ENCODE peak calls at places on chromosomes 12 and 14, in four cellular contexts. One of them, this sample, is unnamed.

GRCh38 chr12:5985471-5985870 is 40.4 kb upstream of the ANO2 start:
- DNase-seq in cardiac muscle cell: no peak
- DNase-seq in DND-41: no peak
- DNase-seq in esophagus squamous epithelium: no peak
- DNase-seq in this sample: no peak

GRCh38 chr14:54127526-54127925 is 170.9 kb upstream of the BMP4 start:
- DNase-seq in cardiac muscle cell: no peak
- DNase-seq in DND-41: no peak
- DNase-seq in esophagus squamous epithelium: no peak
- DNase-seq in this sample: no peak

GRCh38 chr12:27772328-27773049 is 7.5 kb upstream of the KLHL42 start:
- DNase-seq in cardiac muscle cell: no peak
- DNase-seq in DND-41: no peak
- DNase-seq in esophagus squamous epithelium: no peak
- DNase-seq in this sample: no peak

GRCh38 chr12:89384050-89384749 is 31.9 kb upstream of the DUSP6 start:
- DNase-seq in cardiac muscle cell: peak; percentile 36
- DNase-seq in DND-41: no peak
- DNase-seq in esophagus squamous epithelium: no peak
- DNase-seq in this sample: peak; percentile 8

GRCh38 chr14:53035336-53035735 is 84.5 kb upstream of the FERMT2 start:
- DNase-seq in cardiac muscle cell: no peak
- DNase-seq in DND-41: no peak
- DNase-seq in esophagus squamous epithelium: no peak
- DNase-seq in this sample: no peak

GRCh38 chr12:87320724-87321123 is 708.5 kb downstream of the C12orf50 start:
- DNase-seq in cardiac muscle cell: no peak
- DNase-seq in DND-41: no peak
- DNase-seq in esophagus squamous epithelium: no peak
- DNase-seq in this sample: no peak

GRCh38 chr14:106318700-106319099 is 792.3 kb downstream of the TMEM121 start:
- DNase-seq in cardiac muscle cell: no peak
- DNase-seq in DND-41: peak; percentile 85
- DNase-seq in esophagus squamous epithelium: no peak
- DNase-seq in this sample: no peak

GRCh38 chr14:104276435-104276834 is 138.0 kb downstream of the KIF26A start:
- DNase-seq in cardiac muscle cell: no peak
- DNase-seq in DND-41: no peak
- DNase-seq in esophagus squamous epithelium: no peak
- DNase-seq in this sample: peak; percentile 4

GRCh38 chr12:66063976-66064375 is 66.6 kb downstream of the LLPH start:
- DNase-seq in cardiac muscle cell: no peak
- DNase-seq in DND-41: no peak
- DNase-seq in esophagus squamous epithelium: no peak
- DNase-seq in this sample: no peak

GRCh38 chr12:54294152-54294913 is 6.5 kb downstream of the NFE2 start:
- DNase-seq in cardiac muscle cell: peak; percentile 31
- DNase-seq in DND-41: peak; percentile 69
- DNase-seq in esophagus squamous epithelium: no peak
- DNase-seq in this sample: peak; percentile 63

GRCh38 chr12:68189766-68190700 is 30.5 kb upstream of the IFNG start:
- DNase-seq in cardiac muscle cell: no peak
- DNase-seq in DND-41: peak; percentile 43
- DNase-seq in esophagus squamous epithelium: no peak
- DNase-seq in this sample: no peak

GRCh38 chr14:79544671-79545070 is 666.6 kb downstream of the DIO2 start:
- DNase-seq in cardiac muscle cell: no peak
- DNase-seq in DND-41: no peak
- DNase-seq in esophagus squamous epithelium: no peak
- DNase-seq in this sample: no peak

GRCh38 chr14:90276627-90277367 is 20.4 kb downstream of the PSMC1 start:
- DNase-seq in cardiac muscle cell: no peak
- DNase-seq in DND-41: no peak
- DNase-seq in esophagus squamous epithelium: no peak
- DNase-seq in this sample: peak; percentile 31

GRCh38 chr12:113678222-113678621 is 206.6 kb upstream of the LHX5 start:
- DNase-seq in cardiac muscle cell: no peak
- DNase-seq in DND-41: no peak
- DNase-seq in esophagus squamous epithelium: no peak
- DNase-seq in this sample: no peak

GRCh38 chr14:92241966-92242365 is 81.0 kb upstream of the SLC24A4 start:
- DNase-seq in cardiac muscle cell: no peak
- DNase-seq in DND-41: no peak
- DNase-seq in esophagus squamous epithelium: no peak
- DNase-seq in this sample: no peak

GRCh38 chr12:79364197-79364596 is 326.6 kb downstream of the PAWR start:
- DNase-seq in cardiac muscle cell: no peak
- DNase-seq in DND-41: no peak
- DNase-seq in esophagus squamous epithelium: no peak
- DNase-seq in this sample: no peak

GRCh38 chr12:128813392-128813791 is 10.4 kb downstream of the SLC15A4 start:
- DNase-seq in cardiac muscle cell: no peak
- DNase-seq in DND-41: no peak
- DNase-seq in esophagus squamous epithelium: no peak
- DNase-seq in this sample: no peak

GRCh38 chr12:122412851-122413433 is 9.5 kb downstream of the CLIP1 start:
- DNase-seq in cardiac muscle cell: no peak
- DNase-seq in DND-41: no peak
- DNase-seq in esophagus squamous epithelium: no peak
- DNase-seq in this sample: no peak

GRCh38 chr14:52355016-52355430 is 40.9 kb downstream of the PTGER2 start:
- DNase-seq in cardiac muscle cell: no peak
- DNase-seq in DND-41: peak; percentile 37
- DNase-seq in esophagus squamous epithelium: no peak
- DNase-seq in this sample: no peak

GRCh38 chr14:82094819-82095218 is 561.2 kb upstream of the SEL1L start:
- DNase-seq in cardiac muscle cell: no peak
- DNase-seq in DND-41: no peak
- DNase-seq in esophagus squamous epithelium: no peak
- DNase-seq in this sample: no peak

GRCh38 chr12:26295001-26295400 is 99.6 kb downstream of the SSPN start:
- DNase-seq in cardiac muscle cell: no peak
- DNase-seq in DND-41: no peak
- DNase-seq in esophagus squamous epithelium: no peak
- DNase-seq in this sample: no peak

GRCh38 chr12:102486153-102486552 is 5.8 kb upstream of the IGF1 start:
- DNase-seq in cardiac muscle cell: no peak
- DNase-seq in DND-41: no peak
- DNase-seq in esophagus squamous epithelium: no peak
- DNase-seq in this sample: no peak

GRCh38 chr14:51094901-51095853 is at the start of gene TRIM9:
- DNase-seq in cardiac muscle cell: peak; percentile 99
- DNase-seq in DND-41: peak; percentile 97
- DNase-seq in esophagus squamous epithelium: peak; percentile 61
- DNase-seq in this sample: peak; percentile 99

GRCh38 chr14:51285102-51285501 is 45.1 kb downstream of the TMX1 start:
- DNase-seq in cardiac muscle cell: no peak
- DNase-seq in DND-41: no peak
- DNase-seq in esophagus squamous epithelium: no peak
- DNase-seq in this sample: no peak

GRCh38 chr14:106390947-106391346 is 864.6 kb downstream of the TMEM121 start:
- DNase-seq in cardiac muscle cell: no peak
- DNase-seq in DND-41: no peak
- DNase-seq in esophagus squamous epithelium: no peak
- DNase-seq in this sample: no peak

GRCh38 chr14:106808458-106808857 is 1282.1 kb downstream of the TMEM121 start:
- DNase-seq in cardiac muscle cell: no peak
- DNase-seq in DND-41: no peak
- DNase-seq in esophagus squamous epithelium: no peak
- DNase-seq in this sample: no peak

GRCh38 chr14:99264691-99265090 is 7.3 kb downstream of the BCL11B start:
- DNase-seq in cardiac muscle cell: no peak
- DNase-seq in DND-41: no peak
- DNase-seq in esophagus squamous epithelium: no peak
- DNase-seq in this sample: no peak

GRCh38 chr14:71133296-71133695 is 226.0 kb downstream of the PCNX1 start:
- DNase-seq in cardiac muscle cell: no peak
- DNase-seq in DND-41: no peak
- DNase-seq in esophagus squamous epithelium: no peak
- DNase-seq in this sample: no peak

GRCh38 chr14:77151245-77151644 is 9.7 kb upstream of the ZDHHC22 start:
- DNase-seq in cardiac muscle cell: peak; percentile 43
- DNase-seq in DND-41: peak; percentile 22
- DNase-seq in esophagus squamous epithelium: no peak
- DNase-seq in this sample: peak; percentile 67

DNA sequence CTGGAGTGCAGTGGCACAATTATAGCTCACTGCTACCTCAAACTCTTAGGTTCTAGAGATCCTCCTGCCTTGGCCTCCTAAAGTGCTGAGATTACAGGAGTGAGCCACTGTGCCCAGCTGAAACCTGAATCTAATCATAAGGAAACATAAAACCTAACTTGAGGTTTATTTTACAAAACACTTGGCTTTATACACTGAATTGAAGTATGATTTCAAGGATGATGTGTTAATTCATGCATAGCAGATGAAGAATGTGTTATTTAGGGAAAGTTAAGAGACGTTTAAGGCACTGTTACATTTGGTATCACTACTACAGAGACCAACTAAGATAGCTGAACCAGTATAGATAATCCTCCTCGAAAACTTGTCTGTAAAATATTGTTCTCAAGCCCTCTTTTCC is 6.4 kb downstream of the DICER1 start:
- DNase-seq in cardiac muscle cell: no peak
- DNase-seq in DND-41: no peak
- DNase-seq in esophagus squamous epithelium: no peak
- DNase-seq in this sample: no peak
- H3K4me1 ChIP-seq in cardiac muscle cell: peaks cover 13% of the 10 kb centered on the region
- H3K4me1 ChIP-seq in DND-41: peaks cover 20% of the 10 kb centered on the region
- H3K4me1 ChIP-seq in esophagus squamous epithelium: peaks cover 98% of the 10 kb centered on the region
- H3K4me1 ChIP-seq in this sample: no peaks in the 10 kb centered on the region

DNA sequence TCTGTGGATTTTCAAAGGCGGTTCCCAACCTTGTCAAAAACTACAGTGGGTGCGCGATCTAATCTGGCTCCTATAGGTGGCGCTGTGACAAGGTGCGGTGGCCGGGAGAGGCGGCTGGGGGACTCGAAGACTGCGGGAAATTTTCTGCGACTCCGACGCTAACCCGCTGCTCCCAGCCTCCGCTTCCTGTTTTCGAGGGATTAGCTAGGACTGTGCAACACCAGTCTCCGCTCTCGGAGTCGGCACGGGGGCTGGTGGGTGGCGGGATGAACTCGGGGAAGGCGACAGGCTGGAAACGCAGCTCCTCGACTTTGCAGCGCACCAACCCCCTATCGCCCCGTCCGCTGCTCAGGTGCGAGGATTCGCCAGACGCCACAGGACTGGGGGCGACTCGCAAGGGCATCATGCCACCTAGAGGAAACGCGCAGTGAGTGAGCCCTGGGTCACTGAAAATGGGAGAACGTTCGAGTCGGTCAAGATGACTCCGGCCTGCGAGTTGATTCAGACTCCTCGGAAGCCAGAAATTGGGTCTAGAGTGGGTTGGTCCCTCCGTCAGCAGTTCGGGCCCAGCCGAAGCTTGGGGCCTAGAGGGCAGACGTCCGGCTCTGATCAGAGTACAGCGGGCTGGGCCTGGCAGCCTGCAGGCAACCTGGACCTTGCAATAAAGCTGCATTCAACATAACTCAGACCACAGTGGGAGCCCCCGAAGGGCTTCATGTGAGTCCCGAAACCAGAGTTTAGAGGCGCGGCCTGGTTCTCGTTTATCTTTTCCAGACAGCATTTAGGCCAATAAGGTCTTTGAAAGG is 5.5 kb upstream of the PAX9 start:
- DNase-seq in cardiac muscle cell: peak; percentile 79
- DNase-seq in DND-41: no peak
- DNase-seq in esophagus squamous epithelium: no peak
- DNase-seq in this sample: peak; percentile 50
- H3K27me3 ChIP-seq in cardiac muscle cell: peaks cover 100% of the 10 kb centered on the region
- H3K27me3 ChIP-seq in DND-41: no peaks in the 10 kb centered on the region
- H3K27me3 ChIP-seq in esophagus squamous epithelium: peaks cover 31% of the 10 kb centered on the region
- H3K27me3 ChIP-seq in this sample: peaks cover 89% of the 10 kb centered on the region

GRCh38 chr12:1662761-1663439 is 28.0 kb upstream of the ADIPOR2 start:
- DNase-seq in cardiac muscle cell: peak; percentile 65
- DNase-seq in DND-41: no peak
- DNase-seq in esophagus squamous epithelium: no peak
- DNase-seq in this sample: no peak
- TF ChIP-seq CTCF in cardiac muscle cell: peak; percentile 58
- TF ChIP-seq CTCF in DND-41: no peak
- TF ChIP-seq CTCF in esophagus squamous epithelium: peak; percentile 67
- TF ChIP-seq CTCF in this sample: no peak

GRCh38 chr12:124784871-124785572 is 78.6 kb downstream of the SCARB1 start:
- DNase-seq in cardiac muscle cell: no peak
- DNase-seq in DND-41: no peak
- DNase-seq in esophagus squamous epithelium: no peak
- DNase-seq in this sample: no peak
- H3K4me1 ChIP-seq in cardiac muscle cell: peaks cover 5% of the 10 kb centered on the region
- H3K4me1 ChIP-seq in DND-41: no peaks in the 10 kb centered on the region
- H3K4me1 ChIP-seq in esophagus squamous epithelium: peaks cover 23% of the 10 kb centered on the region
- H3K4me1 ChIP-seq in this sample: no peaks in the 10 kb centered on the region

GRCh38 chr12:130713581-130713991 is 2.5 kb downstream of the RIMBP2 start:
- DNase-seq in cardiac muscle cell: no peak
- DNase-seq in DND-41: no peak
- DNase-seq in esophagus squamous epithelium: no peak
- DNase-seq in this sample: peak; percentile 56
- H3K27me3 ChIP-seq in cardiac muscle cell: peaks cover 44% of the 10 kb centered on the region
- H3K27me3 ChIP-seq in DND-41: no peaks in the 10 kb centered on the region
- H3K27me3 ChIP-seq in esophagus squamous epithelium: no peaks in the 10 kb centered on the region
- H3K27me3 ChIP-seq in this sample: no peaks in the 10 kb centered on the region

GRCh38 chr12:43459285-43459684 is 92.7 kb downstream of the ADAMTS20 start:
- DNase-seq in cardiac muscle cell: no peak
- DNase-seq in DND-41: no peak
- DNase-seq in esophagus squamous epithelium: no peak
- DNase-seq in this sample: no peak
- TF ChIP-seq CTCF in cardiac muscle cell: no peak
- TF ChIP-seq CTCF in DND-41: no peak
- TF ChIP-seq CTCF in esophagus squamous epithelium: no peak
- TF ChIP-seq CTCF in this sample: no peak

GRCh38 chr12:42172811-42173210 is 28.1 kb upstream of the GXYLT1 start:
- DNase-seq in cardiac muscle cell: no peak
- DNase-seq in DND-41: no peak
- DNase-seq in esophagus squamous epithelium: no peak
- DNase-seq in this sample: no peak
- H3K4me1 ChIP-seq in cardiac muscle cell: no peaks in the 10 kb centered on the region
- H3K4me1 ChIP-seq in DND-41: no peaks in the 10 kb centered on the region
- H3K4me1 ChIP-seq in esophagus squamous epithelium: no peaks in the 10 kb centered on the region
- H3K4me1 ChIP-seq in this sample: no peaks in the 10 kb centered on the region

GRCh38 chr12:131057722-131058515 is 104.2 kb downstream of the ADGRD1 start:
- DNase-seq in cardiac muscle cell: no peak
- DNase-seq in DND-41: no peak
- DNase-seq in esophagus squamous epithelium: no peak
- DNase-seq in this sample: no peak
- H3K27me3 ChIP-seq in cardiac muscle cell: no peaks in the 10 kb centered on the region
- H3K27me3 ChIP-seq in DND-41: peaks cover 25% of the 10 kb centered on the region
- H3K27me3 ChIP-seq in esophagus squamous epithelium: no peaks in the 10 kb centered on the region
- H3K27me3 ChIP-seq in this sample: peaks cover 56% of the 10 kb centered on the region

This sample was measured in BE2C.